ENCODE peak calls at places on chromosomes 5 and 9, in five cellular contexts. C is HepG2, A is Panc1, D is GM23338, H is A549. K is an unnamed sample.

GRCh38 chr9:112048924-112049785 is 125.9 kb downstream of the SUSD1 start:
- DNase-seq in C (no peak), A (no peak), D (no peak), H (no peak), K (no peak)

GRCh38 chr9:88527626-88528025 is 7.4 kb upstream of the NXNL2 start:
- DNase-seq in C (no peak), A (no peak), D (no peak), H (no peak), K (no peak)

GRCh38 chr5:176440932-176441706 is 7.1 kb upstream of the FAF2 start:
- DNase-seq in C (peak), A (no peak), D (no peak), H (no peak), K (no peak)

GRCh38 chr9:6506571-6506970 is 93.6 kb downstream of the UHRF2 start:
- DNase-seq in C (no peak), A (no peak), D (no peak), H (no peak), K (no peak)

GRCh38 chr5:57172466-57172961 is 1.3 kb upstream of the GPBP1 start:
- DNase-seq in C (no peak), A (no peak), D (no peak), H (peak), K (peak)

GRCh38 chr9:115694014-115694413 is 459.6 kb upstream of the PAPPA start:
- DNase-seq in C (peak), A (no peak), D (peak), H (peak), K (no peak)

GRCh38 chr9:91239367-91240111 is 122.2 kb downstream of the AUH start:
- DNase-seq in C (peak), A (no peak), D (no peak), H (no peak), K (no peak)

GRCh38 chr9:70229579-70229978 is 29.2 kb upstream of the SMC5 start:
- DNase-seq in C (no peak), A (no peak), D (peak), H (peak), K (no peak)

GRCh38 chr5:33228149-33228548 is 212.6 kb upstream of the TARS1 start:
- DNase-seq in C (no peak), A (no peak), D (no peak), H (no peak), K (no peak)

GRCh38 chr5:130102995-130103394 is 198.7 kb downstream of the CHSY3 start:
- DNase-seq in C (no peak), A (no peak), D (no peak), H (no peak), K (no peak)

GRCh38 chr5:164772122-164772521 is 1266.7 kb downstream of the MAT2B start:
- DNase-seq in C (no peak), A (no peak), D (no peak), H (no peak), K (no peak)

GRCh38 chr9:5922192-5922591 is 31.5 kb downstream of the MLANA start:
- DNase-seq in C (no peak), A (no peak), D (no peak), H (no peak), K (no peak)

GRCh38 chr9:69499959-69500358 is 172.2 kb downstream of the APBA1 start:
- DNase-seq in C (no peak), A (no peak), D (no peak), H (no peak), K (no peak)

GRCh38 chr9:79757906-79758669 is 186.3 kb downstream of the TLE4 start:
- DNase-seq in C (no peak), A (no peak), D (peak), H (peak), K (no peak)

GRCh38 chr5:72693001-72693442 is 123.4 kb upstream of the TNPO1 start:
- DNase-seq in C (no peak), A (no peak), D (no peak), H (no peak), K (peak)

GRCh38 chr5:32936329-32936728 is 225.2 kb downstream of the NPR3 start:
- DNase-seq in C (no peak), A (no peak), D (no peak), H (no peak), K (no peak)

GRCh38 chr5:115494570-115495289 is 49.8 kb downstream of the FEM1C start:
- DNase-seq in C (no peak), A (no peak), D (no peak), H (no peak), K (no peak)

GRCh38 chr9:69476016-69476415 is 151.0 kb downstream of the ENTREP1 start:
- DNase-seq in C (no peak), A (no peak), D (no peak), H (no peak), K (no peak)

GRCh38 chr5:86807046-86807712 is 189.4 kb downstream of the COX7C start:
- DNase-seq in C (no peak), A (no peak), D (no peak), H (no peak), K (no peak)

GRCh38 chr9:76373173-76373771 is 21.0 kb downstream of the RFK start:
- DNase-seq in C (peak), A (no peak), D (no peak), H (peak), K (no peak)

GRCh38 chr9:3948826-3949578 is 350.9 kb downstream of the GLIS3 start:
- DNase-seq in C (no peak), A (no peak), D (no peak), H (no peak), K (no peak)

GRCh38 chr5:160071521-160072299 is 47.5 kb downstream of the PWWP2A start:
- DNase-seq in C (no peak), A (no peak), D (no peak), H (no peak), K (peak)

GRCh38 chr9:693460-694390 is 147.8 kb upstream of the DMRT1 start:
- DNase-seq in C (no peak), A (no peak), D (peak), H (no peak), K (no peak)

GRCh38 chr9:98860871-98861293 is 53.4 kb downstream of the GALNT12 start:
- DNase-seq in C (no peak), A (peak), D (peak), H (peak), K (peak)

GRCh38 chr5:143334903-143335302 is 68.6 kb downstream of the NR3C1 start:
- DNase-seq in C (no peak), A (no peak), D (no peak), H (no peak), K (no peak)

GRCh38 chr9:106675780-106676179 is 187.2 kb upstream of the ZNF462 start:
- DNase-seq in C (no peak), A (no peak), D (no peak), H (no peak), K (no peak)

GRCh38 chr9:124551472-124552339 is 44.5 kb upstream of the NR5A1 start:
- DNase-seq in C (peak), A (peak), D (peak), H (peak), K (peak)

GRCh38 chr9:132410642-132411041 is 631 bp downstream of the CFAP77 start:
- DNase-seq in C (no peak), A (no peak), D (no peak), H (no peak), K (peak)

GRCh38 chr9:83981126-83981871 is 694 bp downstream of the RMI1 start:
- DNase-seq in C (no peak), A (no peak), D (peak), H (peak), K (peak)

GRCh38 chr5:7494446-7495132 is 98.7 kb downstream of the ADCY2 start:
- DNase-seq in C (no peak), A (no peak), D (no peak), H (no peak), K (no peak)

GRCh38 chr5:139747583-139748504 is 47.8 kb upstream of the PSD2 start:
- DNase-seq in C (no peak), A (no peak), D (peak), H (no peak), K (peak)

GRCh38 chr5:148967783-148968182 is 95.1 kb downstream of the SH3TC2 start:
- DNase-seq in C (peak), A (no peak), D (no peak), H (no peak), K (no peak)

GRCh38 chr5:132422720-132423442 is 53.4 kb downstream of the SLC22A5 start:
- DNase-seq in C (peak), A (no peak), D (no peak), H (peak), K (no peak)
- TF ChIP-seq REST in C (no peak), A (no peak), D (no peak), H (no peak), K (no peak)

DNA sequence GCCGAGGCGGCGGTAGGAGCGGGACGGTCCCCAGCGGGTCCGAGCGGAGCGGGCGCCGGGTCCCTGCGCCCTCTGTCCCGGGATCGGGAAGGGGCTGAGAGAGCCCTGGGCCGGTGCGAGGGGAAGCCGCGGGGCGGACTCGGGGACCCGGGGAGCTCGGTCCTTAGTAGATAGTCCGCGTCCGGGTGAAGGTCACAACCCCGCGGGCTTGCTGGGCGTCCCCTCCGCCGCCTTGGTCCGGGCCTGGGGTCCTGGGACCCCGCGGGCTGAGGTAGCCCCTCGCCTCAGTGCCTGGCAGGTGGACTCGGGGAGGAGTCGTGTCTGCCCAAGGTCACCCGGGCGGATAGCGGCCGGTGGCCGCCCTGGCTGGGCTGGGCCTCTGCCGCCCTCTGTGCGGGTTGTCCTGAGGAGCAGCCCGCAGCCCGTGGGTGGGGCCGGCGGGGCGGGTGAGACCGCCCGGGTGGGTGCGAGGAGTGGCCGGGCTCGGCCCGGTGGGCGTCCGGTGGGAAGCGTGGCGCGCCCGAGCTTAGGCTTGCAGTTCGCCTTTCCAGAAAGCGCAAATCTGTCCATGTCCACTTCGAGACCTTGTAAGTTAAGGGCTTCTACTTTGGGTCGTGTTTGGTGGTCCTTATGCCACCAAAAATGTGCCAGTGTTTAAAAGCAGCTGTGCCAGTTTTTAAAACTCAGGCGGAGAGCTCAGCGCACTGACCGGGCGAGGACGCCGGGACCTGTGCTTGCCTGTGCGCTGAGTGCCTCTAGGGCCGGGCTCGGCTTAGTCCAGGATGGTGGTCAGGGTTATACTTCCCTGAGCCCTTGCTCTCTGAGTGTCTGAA is 553 bp downstream of the SDHA start:
- DNase-seq in C (peak), A (no peak), D (peak), H (peak), K (peak)
- TF ChIP-seq REST in C (no peak), A (no peak), D (no peak), H (no peak), K (no peak)

GRCh38 chr5:51472472-51472871 is 89.2 kb downstream of the ISL1 start:
- DNase-seq in C (no peak), A (no peak), D (no peak), H (no peak), K (no peak)

GRCh38 chr5:51471642-51472041 is 88.4 kb downstream of the ISL1 start:
- DNase-seq in C (no peak), A (no peak), D (no peak), H (no peak), K (no peak)

GRCh38 chr5:51465165-51465564 is 81.9 kb downstream of the ISL1 start:
- DNase-seq in C (no peak), A (no peak), D (peak), H (no peak), K (peak)

GRCh38 chr5:51466214-51466613 is 83.0 kb downstream of the ISL1 start:
- DNase-seq in C (no peak), A (no peak), D (no peak), H (no peak), K (no peak)

DNA sequence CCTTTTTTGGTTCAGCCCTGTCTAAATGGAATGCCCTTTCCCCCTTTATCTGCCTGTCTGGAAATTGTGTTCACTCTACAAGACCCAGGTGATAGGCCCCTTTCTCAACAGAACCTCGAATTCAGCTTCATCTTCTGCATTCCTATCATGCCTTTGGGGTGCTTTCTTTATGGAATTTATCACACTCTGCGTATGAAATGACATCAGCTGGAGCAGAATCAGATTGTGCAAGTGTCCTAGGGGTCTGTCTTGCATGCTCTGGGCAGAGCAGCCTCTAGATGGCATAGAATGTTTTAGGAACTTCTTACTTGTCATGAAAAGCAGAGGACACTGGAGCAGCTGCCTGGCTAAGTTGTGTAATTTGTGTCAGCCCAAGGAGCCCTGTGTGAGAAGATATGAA is 84.9 kb downstream of the ISL1 start:
- DNase-seq in C (no peak), A (no peak), D (no peak), H (no peak), K (no peak)
- TF ChIP-seq REST in C (no peak), A (no peak), D (no peak), H (no peak), K (no peak)

GRCh38 chr9:2506310-2506709 is 115.3 kb upstream of the VLDLR start:
- DNase-seq in C (no peak), A (no peak), D (no peak), H (no peak), K (peak)
- TF ChIP-seq REST in C (no peak), A (no peak), D (no peak), H (no peak), K (no peak)